ENCODE peak calls at places on chromosomes 13 and 19, in eight cellular contexts. K is AG10803, E is Caco-2, W is fibroblast of the aortic adventitia, J is PC-3, P is astrocyte of the cerebellum, N is GM23338, D is A549. X is an unnamed sample.

GRCh38 chr13:58165617-58166016 is 534.1 kb downstream of the PCDH17 start:
- DNase-seq in P (no peak), W (no peak), D (no peak), K (no peak), J (no peak), E (no peak), N (no peak), X (no peak)

GRCh38 chr13:36006347-36006746 is 124.8 kb downstream of the DCLK1 start:
- DNase-seq in N (no peak), W (peak), D (no peak), P (peak), J (peak), K (no peak), E (no peak), X (peak)

GRCh38 chr13:112982281-112983041 is 13.4 kb downstream of the MCF2L start:
- DNase-seq in D (no peak), P (no peak), E (no peak), K (no peak), N (no peak), J (no peak), W (no peak), X (no peak)

GRCh38 chr19:5470264-5470671 is 15.1 kb downstream of the ZNRF4 start:
- DNase-seq in D (peak), E (peak), J (peak), P (no peak), K (no peak), N (no peak), W (no peak), X (no peak)

GRCh38 chr19:10789876-10790275 is 46.1 kb downstream of the TMED1 start:
- DNase-seq in W (no peak), P (no peak), K (no peak), J (no peak), E (no peak), N (no peak), D (no peak), X (no peak)

GRCh38 chr19:36113895-36114762 is 546 bp downstream of the POLR2I start:
- DNase-seq in D (peak), K (peak), E (no peak), N (peak), J (peak), P (no peak), W (peak), X (no peak)

GRCh38 chr13:27379694-27380596 is 44.5 kb upstream of the GTF3A start:
- DNase-seq in K (peak), W (peak), E (peak), P (no peak), D (peak), N (peak), J (peak), X (no peak)

GRCh38 chr13:106145997-106146864 is 389.2 kb downstream of the EFNB2 start:
- DNase-seq in D (no peak), K (no peak), P (no peak), W (no peak), J (no peak), N (no peak), E (peak), X (no peak)

GRCh38 chr13:26010487-26011207 is 41.2 kb downstream of the SHISA2 start:
- DNase-seq in D (no peak), W (no peak), J (no peak), E (no peak), P (no peak), N (no peak), K (no peak), X (no peak)

GRCh38 chr19:49061445-49061844 is 3.2 kb downstream of the NTF4 start:
- DNase-seq in N (no peak), E (no peak), K (no peak), P (no peak), D (no peak), W (no peak), J (no peak), X (no peak)

GRCh38 chr13:23254506-23254905 is 73.7 kb downstream of the SGCG start:
- DNase-seq in D (no peak), J (no peak), W (no peak), E (no peak), K (no peak), N (peak), P (no peak), X (no peak)

GRCh38 chr19:29583196-29584006 is 22.7 kb upstream of the POP4 start:
- DNase-seq in E (no peak), W (peak), D (no peak), K (peak), J (peak), N (no peak), P (no peak), X (no peak)

GRCh38 chr13:96229356-96229755 is 139.4 kb downstream of the HS6ST3 start:
- DNase-seq in W (peak), N (peak), J (peak), K (no peak), E (no peak), D (peak), P (no peak), X (peak)

GRCh38 chr19:1935484-1936208 is 5.3 kb upstream of the CSNK1G2 start:
- DNase-seq in P (no peak), J (peak), K (peak), E (no peak), D (peak), N (peak), W (peak), X (peak)

GRCh38 chr13:20173121-20173746 is 12.4 kb upstream of the GJA3 start:
- DNase-seq in D (no peak), J (no peak), W (peak), P (no peak), E (no peak), N (no peak), K (no peak), X (no peak)

GRCh38 chr13:91383836-91384235 is 14.6 kb upstream of the GPC5 start:
- DNase-seq in K (no peak), N (no peak), D (no peak), E (no peak), P (no peak), J (no peak), W (no peak), X (no peak)

GRCh38 chr13:35791191-35791902 is 314.9 kb upstream of the MAB21L1 start:
- DNase-seq in N (no peak), J (peak), D (peak), P (peak), K (peak), E (no peak), W (peak), X (no peak)

GRCh38 chr13:29674532-29674931 is 79.0 kb upstream of the SLC7A1 start:
- DNase-seq in J (peak), P (no peak), D (peak), W (peak), N (no peak), E (no peak), K (peak), X (no peak)

GRCh38 chr13:24605923-24606372 is 74.3 kb upstream of the ATP12A start:
- DNase-seq in W (peak), K (peak), D (peak), J (peak), P (no peak), N (peak), E (no peak), X (peak)

GRCh38 chr13:100315522-100315921 is 226.6 kb downstream of the PCCA start:
- DNase-seq in N (no peak), E (no peak), J (peak), D (no peak), P (no peak), K (no peak), W (no peak), X (no peak)

GRCh38 chr13:106357198-106357597 is 178.3 kb downstream of the EFNB2 start:
- DNase-seq in J (no peak), K (no peak), W (peak), N (no peak), P (no peak), E (no peak), D (no peak), X (no peak)

GRCh38 chr19:10317857-10318462 is 2.1 kb upstream of the FDX2 start:
- DNase-seq in J (no peak), W (no peak), N (no peak), K (no peak), E (no peak), P (no peak), D (no peak), X (no peak)

GRCh38 chr19:45467115-45467455 is 711 bp upstream of the FOSB start:
- DNase-seq in N (peak), D (no peak), J (no peak), K (peak), W (peak), E (no peak), P (no peak), X (no peak)

GRCh38 chr13:95541911-95542484 is 10.5 kb upstream of the CLDN10 start:
- DNase-seq in K (no peak), E (no peak), P (no peak), W (no peak), D (no peak), J (no peak), N (no peak), X (no peak)

GRCh38 chr13:27504126-27504525 is 53.8 kb upstream of the MTIF3 start:
- DNase-seq in N (no peak), E (no peak), J (no peak), W (no peak), P (no peak), K (no peak), D (no peak), X (no peak)

DNA sequence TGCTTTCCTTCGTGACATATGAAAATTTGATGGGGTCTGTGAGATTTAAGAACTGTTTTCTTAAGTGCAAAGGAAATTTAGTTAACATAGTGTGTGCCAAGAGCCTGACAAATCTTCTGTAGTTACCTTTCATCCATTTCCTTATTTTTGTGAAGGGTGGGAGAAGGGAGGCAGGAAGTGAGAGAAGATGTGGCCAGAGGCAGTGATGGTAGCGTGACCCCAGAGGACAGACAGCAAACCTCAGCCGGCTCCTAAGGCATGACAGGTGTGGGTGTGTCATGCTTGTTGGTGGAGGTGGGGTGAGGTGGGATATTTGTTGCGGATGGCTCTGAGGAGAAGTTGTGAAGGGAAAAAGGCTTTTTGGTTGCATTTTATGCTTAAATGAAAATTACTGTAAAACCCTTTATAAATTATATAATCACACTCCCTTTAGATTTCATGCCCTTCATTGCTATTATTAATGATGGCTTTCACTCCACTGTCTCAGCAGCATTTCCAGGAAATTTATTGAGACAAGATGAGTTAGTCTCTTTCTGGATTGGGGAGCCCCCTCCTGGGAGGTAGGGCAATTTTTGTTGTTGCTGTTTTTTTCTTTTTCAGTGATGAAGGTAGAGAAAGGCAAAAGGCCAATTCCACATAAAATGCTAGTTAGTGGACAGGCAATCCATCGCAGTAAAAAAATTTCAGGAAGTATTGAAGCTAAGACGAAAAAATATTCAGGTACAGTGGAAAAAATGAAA is 80.0 kb downstream of the TEX26 start:
- DNase-seq in E (no peak), W (peak), P (no peak), D (no peak), K (peak), J (peak), N (peak), X (no peak)
- TF ChIP-seq CTCF in E (peak), W (peak), P (peak), D (peak), K (peak), J (peak), N (peak), X (peak)

DNA sequence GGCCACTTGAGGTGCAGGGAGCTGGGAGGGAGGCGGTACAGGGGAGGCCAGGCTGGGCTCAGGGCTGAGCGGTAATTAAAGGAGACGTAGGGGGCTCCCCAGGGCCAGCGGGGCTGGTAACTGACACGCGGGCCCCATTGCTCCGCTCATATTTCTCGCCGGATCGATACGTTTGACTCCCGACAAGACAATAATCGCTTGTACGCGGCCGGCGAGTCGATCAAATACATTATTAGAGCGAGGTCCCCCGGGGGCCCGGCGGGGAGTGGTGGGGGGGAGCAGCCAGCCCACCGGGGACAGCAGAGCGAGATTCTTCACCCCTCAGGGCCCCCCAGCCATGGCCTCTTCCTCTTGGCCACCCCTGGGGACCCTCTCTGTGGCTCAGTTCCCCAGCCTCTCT is 2.4 kb upstream of the POU2F2 start:
- DNase-seq in K (no peak), J (no peak), D (no peak), E (no peak), N (no peak), P (no peak), W (no peak), X (no peak)
- H3K4me3 ChIP-seq in K (no peak), J (no peak), D (no peak), E (no peak), N (no peak), P (no peak), W (no peak), X (no peak)

DNA sequence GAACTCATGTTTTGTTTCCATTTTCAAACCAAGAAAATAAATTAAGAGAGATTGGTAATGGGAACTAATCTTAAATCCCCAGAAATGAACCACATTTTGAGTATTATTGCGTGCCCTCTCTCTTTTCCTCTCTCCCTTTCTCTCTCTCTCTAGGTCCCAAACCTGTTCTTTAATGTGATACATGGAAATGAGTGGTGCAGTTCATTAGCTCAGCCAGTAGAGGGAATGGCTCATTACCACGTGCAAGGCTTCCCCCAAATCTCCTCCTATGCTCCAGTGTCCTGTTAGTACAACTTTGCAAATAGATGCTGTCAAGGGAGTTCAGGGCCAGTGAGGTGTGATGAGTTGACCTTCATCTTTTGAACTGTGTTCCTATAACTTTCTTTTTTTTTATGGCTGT is 178.4 kb downstream of the FGF9 start:
- DNase-seq in K (peak), N (peak), J (peak), E (no peak), W (peak), D (peak), P (no peak), X (no peak)
- TF ChIP-seq CTCF in K (peak), N (peak), J (peak), E (peak), W (no peak), D (no peak), P (no peak), X (peak)

GRCh38 chr13:99217461-99218101 is 16.9 kb downstream of the UBAC2 start:
- DNase-seq in N (no peak), D (no peak), J (no peak), W (no peak), K (no peak), P (no peak), E (no peak), X (no peak)

GRCh38 chr13:99214232-99214631 is 13.6 kb downstream of the UBAC2 start:
- DNase-seq in N (peak), E (no peak), W (no peak), D (no peak), K (no peak), J (no peak), P (no peak), X (no peak)

GRCh38 chr13:99218126-99218525 is 17.5 kb downstream of the UBAC2 start:
- DNase-seq in J (no peak), E (no peak), N (no peak), P (no peak), K (no peak), W (no peak), D (no peak), X (no peak)

GRCh38 chr13:99214691-99215090 is 14.0 kb downstream of the UBAC2 start:
- DNase-seq in J (no peak), P (no peak), D (no peak), K (no peak), N (no peak), E (no peak), W (no peak), X (no peak)

GRCh38 chr13:99215466-99215865 is 14.8 kb downstream of the UBAC2 start:
- DNase-seq in P (no peak), D (no peak), W (no peak), J (no peak), E (no peak), N (no peak), K (no peak), X (no peak)
- H3K4me3 ChIP-seq in P (no peak), D (no peak), W (no peak), J (no peak), E (no peak), N (no peak), K (no peak), X (no peak)

GRCh38 chr13:98313938-98314292 is 136.8 kb upstream of the RNF113B start:
- DNase-seq in W (no peak), E (no peak), N (no peak), P (no peak), K (no peak), D (no peak), J (no peak), X (no peak)
- TF ChIP-seq CTCF in W (no peak), E (no peak), N (no peak), P (no peak), K (no peak), D (no peak), J (no peak), X (no peak)

DNA sequence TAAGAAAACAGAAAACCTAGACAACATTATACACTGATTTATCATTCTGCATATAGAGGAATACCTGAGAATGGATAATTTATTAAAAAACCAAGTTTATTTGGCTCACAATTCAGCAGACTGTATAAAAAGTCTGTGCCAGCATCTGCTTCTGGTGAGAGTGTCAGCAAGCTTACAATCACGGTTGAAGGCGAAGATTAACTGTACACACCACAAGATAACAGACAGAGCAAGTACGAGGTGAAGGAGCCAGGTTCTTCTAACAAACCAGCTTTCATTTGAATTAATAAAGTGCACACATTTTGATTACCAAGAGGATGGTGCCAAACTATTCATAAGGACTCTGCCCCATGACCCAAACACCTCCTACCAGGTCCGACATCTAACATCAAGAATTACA is 28.8 kb downstream of the ZNF91 start:
- DNase-seq in N (no peak), P (no peak), D (no peak), E (no peak), K (no peak), J (no peak), W (no peak), X (no peak)
- H3K4me3 ChIP-seq in N (no peak), P (no peak), D (no peak), E (no peak), K (no peak), J (no peak), W (no peak), X (no peak)

X was measured in LNCaP clone FGC.